ENCODE peak calls at places on chromosomes 11 and 22, in nine cellular contexts. O is effector memory CD8-positive, alpha-beta T cell; G is COR-L47; C is stimulated activated naive CD8-positive, alpha-beta T cell treated with anti-CD3 and anti-CD28 coated beads, Interleukin-15, Interleukin-2, amounts not matched to agents 100 U/mL and 50 U/mL, for 24 hours; F is stimulated activated CD4-positive, alpha-beta T cell treated with anti-CD3 and anti-CD28 coated beads, Interleukin-15, amount 100 ng/mL, for 24 hours; P is body of pancreas; E is neural crest cell; R is AG08395; J is Daoy. T is an unnamed sample.

GRCh38 chr11:11010624-11011127 is 152.8 kb upstream of the ZBED5 start:
- DNase-seq in G (no peak), O (no peak), R (peak), F (no peak), E (no peak), C (no peak), P (no peak), J (peak), T (no peak)

GRCh38 chr11:103536335-103536722 is 427.1 kb downstream of the DYNC2H1 start:
- DNase-seq in R (no peak), G (no peak), F (no peak), C (no peak), O (no peak), J (no peak), E (no peak), P (no peak), T (no peak)

GRCh38 chr22:49230194-49230577 is 597.5 kb downstream of the BRD1 start:
- DNase-seq in R (no peak), J (peak), O (no peak), C (no peak), E (peak), G (no peak), P (no peak), F (no peak), T (no peak)

GRCh38 chr11:109223441-109223840 is 198.5 kb upstream of the C11orf87 start:
- DNase-seq in P (no peak), E (no peak), C (no peak), O (no peak), R (no peak), G (no peak), F (no peak), J (no peak), T (no peak)

GRCh38 chr11:45964911-45965389 is 42.5 kb downstream of the LARGE2 start:
- DNase-seq in R (peak), O (peak), G (peak), E (peak), J (peak), F (peak), C (peak), P (peak), T (peak)

GRCh38 chr11:36775157-36775556 is 177.1 kb upstream of the RAG2 start:
- DNase-seq in G (no peak), P (no peak), R (peak), O (no peak), J (peak), C (no peak), E (no peak), F (no peak), T (no peak)

GRCh38 chr11:65262775-65263174 is 1.0 kb downstream of the POLA2 start:
- DNase-seq in J (no peak), F (peak), R (no peak), C (no peak), G (no peak), P (no peak), E (no peak), O (no peak), T (no peak)

GRCh38 chr11:72377596-72377995 is 56.7 kb downstream of the CLPB start:
- DNase-seq in F (no peak), E (no peak), J (no peak), R (no peak), O (no peak), G (no peak), C (no peak), P (no peak), T (no peak)

GRCh38 chr11:33668468-33668825 is 32.2 kb downstream of the C11orf91 start:
- DNase-seq in O (no peak), R (no peak), E (no peak), C (no peak), F (no peak), J (peak), P (no peak), G (no peak), T (no peak)

GRCh38 chr11:31645747-31646146 is 136.2 kb downstream of the ELP4 start:
- DNase-seq in G (no peak), J (peak), F (no peak), C (no peak), E (no peak), O (no peak), P (no peak), R (peak), T (no peak)

GRCh38 chr11:9316334-9316733 is 1.9 kb upstream of the TMEM41B start:
- DNase-seq in E (no peak), F (no peak), O (no peak), R (no peak), P (no peak), C (no peak), G (no peak), J (no peak), T (no peak)

GRCh38 chr11:124886476-124886875 is 11.2 kb downstream of the ROBO4 start:
- DNase-seq in F (no peak), P (no peak), J (no peak), R (no peak), O (no peak), E (no peak), G (no peak), C (no peak), T (no peak)

GRCh38 chr22:23180301-23180892 is at the start of gene BCR:
- DNase-seq in G (peak), J (peak), O (peak), C (peak), F (peak), P (peak), E (peak), R (peak), T (no peak)

GRCh38 chr11:134067486-134067885 is 1.4 kb upstream of the JAM3 start:
- DNase-seq in C (no peak), E (no peak), G (no peak), R (no peak), J (no peak), F (no peak), O (no peak), P (no peak), T (no peak)

GRCh38 chr11:352456-353180 is 16.7 kb upstream of the B4GALNT4 start:
- DNase-seq in E (no peak), R (no peak), F (no peak), G (no peak), P (no peak), O (no peak), J (no peak), C (no peak), T (no peak)

GRCh38 chr11:41245704-41246398 is 213.6 kb downstream of the LRRC4C start:
- DNase-seq in J (no peak), E (no peak), C (no peak), O (no peak), P (no peak), R (no peak), G (no peak), F (no peak), T (no peak)

GRCh38 chr11:117199061-117199915 is at the start of gene TAGLN:
- DNase-seq in E (peak), G (no peak), F (no peak), C (no peak), O (no peak), R (peak), P (peak), J (peak), T (no peak)

GRCh38 chr11:117097567-117098268 is 510 bp downstream of the SIK3 start:
- DNase-seq in O (peak), J (peak), G (peak), F (peak), C (peak), P (peak), R (peak), E (no peak), T (no peak)

GRCh38 chr22:49021926-49022815 is 805.5 kb downstream of the BRD1 start:
- DNase-seq in F (no peak), C (no peak), G (no peak), J (no peak), P (no peak), E (no peak), O (no peak), R (no peak), T (peak)

GRCh38 chr22:24450600-24450999 is 23.2 kb downstream of the ADORA2A start:
- DNase-seq in R (no peak), C (no peak), O (no peak), J (no peak), P (no peak), E (no peak), F (no peak), G (peak), T (peak)

GRCh38 chr22:39233736-39234120 is 11.1 kb downstream of the PDGFB start:
- DNase-seq in R (no peak), J (no peak), O (no peak), E (no peak), G (no peak), F (no peak), P (no peak), C (no peak), T (no peak)

GRCh38 chr11:95456704-95457491 is 225.9 kb upstream of the SESN3 start:
- DNase-seq in F (no peak), J (peak), G (no peak), O (no peak), E (no peak), R (no peak), P (no peak), C (no peak), T (no peak)

GRCh38 chr22:30324008-30324730 is 2.6 kb downstream of the TBC1D10A start:
- DNase-seq in G (no peak), F (peak), C (peak), J (peak), R (peak), E (no peak), O (peak), P (no peak), T (no peak)

GRCh38 chr11:33857924-33858323 is 34.0 kb downstream of the LMO2 start:
- DNase-seq in R (peak), C (peak), E (peak), O (peak), G (peak), F (peak), P (peak), J (peak), T (peak)

GRCh38 chr11:117019871-117020270 is 78.4 kb downstream of the SIK3 start:
- DNase-seq in J (no peak), O (no peak), E (no peak), C (no peak), G (no peak), P (no peak), R (no peak), F (no peak), T (no peak)

GRCh38 chr11:8684600-8685290 is 2.2 kb downstream of the RPL27A start:
- DNase-seq in E (no peak), R (no peak), O (no peak), P (no peak), C (no peak), G (no peak), J (no peak), F (no peak), T (no peak)

GRCh38 chr11:111167666-111168065 is 77.9 kb upstream of the POU2AF2 start:
- DNase-seq in C (no peak), J (no peak), E (no peak), F (no peak), G (no peak), P (no peak), R (no peak), O (no peak), T (no peak)

GRCh38 chr11:132844956-132845355 is 687.3 kb downstream of the OPCML start:
- DNase-seq in R (peak), F (no peak), P (no peak), J (peak), E (no peak), O (no peak), C (no peak), G (no peak), T (peak)

GRCh38 chr11:108466405-108466804 is 924 bp downstream of the C11orf65 start:
- DNase-seq in G (no peak), O (no peak), E (no peak), C (no peak), F (no peak), P (no peak), J (no peak), R (no peak), T (no peak)

GRCh38 chr22:23216331-23217170 is 36.2 kb downstream of the BCR start:
- DNase-seq in P (no peak), R (no peak), F (peak), O (peak), J (no peak), E (no peak), G (no peak), C (peak), T (no peak)

GRCh38 chr11:111939836-111940604 is 2.9 kb downstream of the DIXDC1 start:
- DNase-seq in G (no peak), C (no peak), J (peak), F (no peak), P (no peak), O (no peak), R (peak), E (no peak), T (peak)

GRCh38 chr11:48105096-48105990 is 111.3 kb upstream of the OR4B1 start:
- DNase-seq in E (no peak), C (no peak), P (no peak), R (no peak), O (no peak), J (no peak), G (no peak), F (no peak), T (no peak)

GRCh38 chr11:11400121-11400520 is 47.1 kb upstream of the CSNK2A3 start:
- DNase-seq in J (no peak), G (no peak), C (no peak), R (no peak), P (no peak), F (no peak), E (no peak), O (no peak), T (no peak)

GRCh38 chr11:47510231-47510630 is 42.7 kb downstream of the CELF1 start:
- DNase-seq in J (no peak), R (no peak), G (no peak), F (peak), P (no peak), E (no peak), C (no peak), O (no peak), T (no peak)

GRCh38 chr11:112770487-112770886 is 190.7 kb upstream of the NCAM1 start:
- DNase-seq in P (no peak), F (no peak), J (no peak), G (no peak), R (no peak), E (no peak), O (no peak), C (no peak), T (no peak)